ENCODE peak calls at places on chromosomes 12 and 14, in eight cellular contexts. W is RWPE1, B is fibroblast of mammary gland, A is progenitor cell of endocrine pancreas, Y is body of pancreas, Z is NB4, U is heart left ventricle, J is pancreas. M is an unnamed sample.

GRCh38 chr12:120094485-120094884 is 22.1 kb downstream of the RAB35 start:
- DNase-seq in W (no peak), B (no peak), A (no peak), Y (no peak), Z (no peak), U (no peak), J (no peak), M (no peak)

GRCh38 chr14:54497224-54497623 is 8.4 kb upstream of the GMFB start:
- DNase-seq in W (no peak), B (no peak), A (no peak), Y (no peak), Z (no peak), U (no peak), J (no peak), M (no peak)

GRCh38 chr12:64064706-64065105 is 157.4 kb downstream of the KICS2 start:
- DNase-seq in W (no peak), B (no peak), A (no peak), Y (no peak), Z (no peak), U (no peak), J (no peak), M (no peak)

GRCh38 chr14:73342670-73343069 is 105.4 kb downstream of the PAPLN start:
- DNase-seq in W (no peak), B (no peak), A (no peak), Y (no peak), Z (no peak), U (no peak), J (no peak), M (no peak)

GRCh38 chr14:23816371-23816770 is 137.2 kb upstream of the DHRS4 start:
- DNase-seq in W (no peak), B (no peak), A (no peak), Y (no peak), Z (no peak), U (no peak), J (no peak), M (no peak)

GRCh38 chr12:3377056-3377455 is 113.9 kb upstream of the PRMT8 start:
- DNase-seq in W (no peak), B (no peak), A (no peak), Y (no peak), Z (no peak), U (no peak), J (no peak), M (no peak)

GRCh38 chr12:75428767-75429166 is 37.9 kb downstream of the GLIPR1L2 start:
- DNase-seq in W (no peak), B (no peak), A (no peak), Y (no peak), Z (no peak), U (no peak), J (no peak), M (no peak)

GRCh38 chr14:53519137-53519536 is 366.0 kb upstream of the DDHD1 start:
- DNase-seq in W (no peak), B (peak), A (no peak), Y (no peak), Z (no peak), U (no peak), J (no peak), M (no peak)

GRCh38 chr12:8033153-8034044 is 883 bp downstream of the FOXJ2 start:
- DNase-seq in W (peak), B (peak), A (no peak), Y (peak), Z (peak), U (peak), J (peak), M (peak)

GRCh38 chr14:46651526-46652144 is at the start of gene RPL10L:
- DNase-seq in W (no peak), B (no peak), A (no peak), Y (no peak), Z (peak), U (no peak), J (peak), M (no peak)

GRCh38 chr12:69880566-69880965 is 55.5 kb downstream of the MYRFL start:
- DNase-seq in W (no peak), B (peak), A (no peak), Y (no peak), Z (peak), U (no peak), J (no peak), M (no peak)

GRCh38 chr12:2168808-2169207 is 116.0 kb downstream of the CACNA1C start:
- DNase-seq in W (peak), B (peak), A (no peak), Y (peak), Z (no peak), U (no peak), J (no peak), M (peak)

GRCh38 chr12:71392521-71393145 is 47.0 kb upstream of the LGR5 start:
- DNase-seq in W (peak), B (peak), A (no peak), Y (peak), Z (peak), U (no peak), J (no peak), M (peak)

GRCh38 chr12:68374315-68374982 is 42.3 kb upstream of the MDM1 start:
- DNase-seq in W (peak), B (no peak), A (no peak), Y (no peak), Z (no peak), U (no peak), J (no peak), M (no peak)

GRCh38 chr14:100438678-100439592 is 115.8 kb downstream of the SLC25A47 start:
- DNase-seq in W (peak), B (peak), A (no peak), Y (no peak), Z (no peak), U (no peak), J (no peak), M (peak)

GRCh38 chr12:27688671-27689070 is 7.6 kb upstream of the REP15 start:
- DNase-seq in W (no peak), B (no peak), A (no peak), Y (no peak), Z (no peak), U (no peak), J (no peak), M (no peak)

GRCh38 chr12:116950628-116951325 is 40.0 kb downstream of the FBXW8 start:
- DNase-seq in W (no peak), B (no peak), A (no peak), Y (no peak), Z (no peak), U (no peak), J (no peak), M (no peak)

GRCh38 chr14:51293149-51293925 is 53.3 kb downstream of the TMX1 start:
- DNase-seq in W (no peak), B (peak), A (no peak), Y (peak), Z (no peak), U (peak), J (no peak), M (no peak)

GRCh38 chr12:50749459-50749882 is 14.4 kb upstream of the ATF1 start:
- DNase-seq in W (no peak), B (no peak), A (no peak), Y (no peak), Z (no peak), U (no peak), J (no peak), M (no peak)

GRCh38 chr12:57008113-57008687 is 1.9 kb upstream of the ZBTB39 start:
- DNase-seq in W (peak), B (peak), A (no peak), Y (no peak), Z (peak), U (no peak), J (no peak), M (peak)

GRCh38 chr14:68450391-68451120 is 342.3 kb downstream of the ZFP36L1 start:
- DNase-seq in W (no peak), B (no peak), A (no peak), Y (no peak), Z (no peak), U (no peak), J (no peak), M (no peak)

GRCh38 chr12:115257791-115258190 is 573.8 kb upstream of the TBX3 start:
- DNase-seq in W (peak), B (peak), A (no peak), Y (no peak), Z (no peak), U (no peak), J (no peak), M (no peak)

GRCh38 chr14:99982449-99983250 is 82.6 kb upstream of the EVL start:
- DNase-seq in W (peak), B (peak), A (peak), Y (peak), Z (peak), U (no peak), J (no peak), M (peak)

GRCh38 chr14:68033533-68033932 is 214.0 kb downstream of the RAD51B start:
- DNase-seq in W (no peak), B (no peak), A (no peak), Y (no peak), Z (no peak), U (no peak), J (no peak), M (no peak)

GRCh38 chr14:94180655-94181271 is 6.6 kb downstream of the PPP4R4 start:
- DNase-seq in W (peak), B (peak), A (no peak), Y (no peak), Z (peak), U (no peak), J (no peak), M (no peak)

GRCh38 chr12:120674172-120674571 is 12.8 kb upstream of the MLEC start:
- DNase-seq in W (no peak), B (no peak), A (no peak), Y (no peak), Z (no peak), U (no peak), J (no peak), M (no peak)

GRCh38 chr14:92596328-92596943 is 82.9 kb downstream of the RIN3 start:
- DNase-seq in W (no peak), B (no peak), A (no peak), Y (no peak), Z (peak), U (no peak), J (no peak), M (no peak)
- TF ChIP-seq CTCF in W (no peak), B (peak), A (peak), Y (no peak), Z (peak), U (no peak), J (no peak), M (no peak)

DNA sequence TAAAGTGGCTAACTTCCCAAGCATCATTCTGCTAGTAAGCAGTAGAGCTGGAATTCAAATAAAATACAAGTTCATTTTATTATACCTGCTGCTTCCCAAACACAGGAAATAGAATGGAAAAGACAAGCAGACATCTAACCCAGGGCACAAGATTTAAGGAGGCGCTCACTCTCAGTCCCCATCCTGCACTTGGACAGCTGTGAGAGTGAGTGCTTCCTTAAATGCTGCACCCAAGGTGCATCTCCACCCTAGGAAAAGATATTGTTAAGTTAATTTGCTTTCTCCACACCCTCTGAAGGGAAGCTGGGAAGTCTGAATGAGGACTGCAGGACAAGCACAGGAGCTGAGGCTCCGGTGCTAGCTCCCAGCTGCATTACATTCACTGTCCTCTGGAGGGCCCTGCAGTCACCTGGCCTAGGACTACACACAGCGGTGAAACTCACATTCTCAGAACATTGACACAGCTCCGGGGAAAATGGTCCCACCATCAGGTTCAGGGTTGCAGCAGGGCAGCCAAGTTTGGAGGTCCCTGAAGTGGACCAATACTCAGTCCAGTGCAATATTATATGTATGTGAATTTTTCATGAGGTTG is 14.2 kb downstream of the HEBP1 start:
- DNase-seq in W (no peak), B (peak), A (no peak), Y (peak), Z (peak), U (no peak), J (no peak), M (peak)
- TF ChIP-seq CTCF in W (no peak), B (peak), A (peak), Y (peak), Z (peak), U (peak), J (peak), M (peak)

GRCh38 chr12:122406701-122407154 is 15.7 kb downstream of the CLIP1 start:
- DNase-seq in W (no peak), B (peak), A (no peak), Y (no peak), Z (no peak), U (no peak), J (no peak), M (no peak)
- TF ChIP-seq CTCF in W (no peak), B (no peak), A (no peak), Y (no peak), Z (no peak), U (no peak), J (no peak), M (no peak)

GRCh38 chr14:93049867-93050331 is 65.8 kb downstream of the ITPK1 start:
- DNase-seq in W (no peak), B (no peak), A (no peak), Y (peak), Z (no peak), U (peak), J (no peak), M (no peak)
- TF ChIP-seq CTCF in W (no peak), B (no peak), A (no peak), Y (no peak), Z (no peak), U (peak), J (no peak), M (no peak)

GRCh38 chr12:24268663-24269186 is 319.3 kb upstream of the SOX5 start:
- DNase-seq in W (no peak), B (no peak), A (no peak), Y (no peak), Z (no peak), U (no peak), J (no peak), M (no peak)
- TF ChIP-seq CTCF in W (no peak), B (no peak), A (peak), Y (no peak), Z (no peak), U (no peak), J (no peak), M (no peak)

DNA sequence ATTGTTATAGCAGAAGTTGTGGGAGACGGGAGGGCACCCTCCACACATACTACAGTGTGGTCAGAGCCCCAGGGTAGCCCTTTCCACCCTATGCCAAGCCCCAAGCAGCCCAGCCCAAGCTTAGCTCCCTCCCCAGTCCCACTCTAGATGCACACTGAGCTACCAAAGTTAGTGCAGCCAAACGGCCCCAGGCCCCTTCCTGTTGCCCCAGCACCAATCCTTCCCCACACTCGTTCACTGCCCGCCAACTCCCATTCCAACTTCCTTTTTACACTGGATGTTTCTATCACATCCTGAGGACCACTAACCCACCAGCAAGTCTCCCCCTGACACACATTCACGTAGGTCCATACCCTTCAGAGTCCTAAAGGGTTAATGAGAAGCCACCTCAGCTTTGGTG is 8.1 kb downstream of the NDRG2 start:
- DNase-seq in W (no peak), B (no peak), A (no peak), Y (no peak), Z (no peak), U (no peak), J (no peak), M (no peak)
- TF ChIP-seq CTCF in W (no peak), B (no peak), A (no peak), Y (no peak), Z (no peak), U (no peak), J (no peak), M (no peak)

GRCh38 chr12:9143929-9144328 is 28.2 kb upstream of the A2M start:
- DNase-seq in W (no peak), B (no peak), A (no peak), Y (no peak), Z (no peak), U (no peak), J (no peak), M (no peak)

GRCh38 chr12:9148926-9149325 is 33.2 kb upstream of the A2M start:
- DNase-seq in W (no peak), B (peak), A (no peak), Y (no peak), Z (no peak), U (no peak), J (no peak), M (no peak)

DNA sequence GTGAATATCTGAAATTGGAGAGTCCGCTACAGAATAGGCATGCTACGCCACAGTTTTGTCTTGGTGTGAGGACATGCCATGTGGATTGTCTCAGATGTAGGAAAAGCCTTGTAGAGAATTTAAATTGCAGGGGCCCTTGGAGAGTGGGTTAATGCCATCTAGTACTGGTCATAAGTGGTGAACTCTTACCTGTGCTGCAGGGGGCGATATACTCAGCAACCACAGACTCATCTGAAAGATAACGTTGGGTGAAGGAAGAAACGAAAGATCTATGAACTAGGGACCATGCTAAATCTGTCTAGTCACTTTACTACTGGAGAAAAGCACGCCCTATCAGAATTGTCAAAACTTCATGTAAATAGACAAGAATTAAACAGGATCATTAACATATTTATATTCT is 33.7 kb upstream of the A2M start:
- DNase-seq in W (no peak), B (no peak), A (no peak), Y (no peak), Z (no peak), U (no peak), J (no peak), M (no peak)
- TF ChIP-seq CTCF in W (no peak), B (no peak), A (peak), Y (no peak), Z (no peak), U (no peak), J (no peak), M (no peak)

GRCh38 chr12:24780969-24781368 is 167.9 kb downstream of the BCAT1 start:
- DNase-seq in W (peak), B (peak), A (no peak), Y (no peak), Z (peak), U (no peak), J (no peak), M (no peak)
- TF ChIP-seq CTCF in W (no peak), B (peak), A (peak), Y (no peak), Z (no peak), U (no peak), J (no peak), M (no peak)

GRCh38 chr14:76872796-76873432 is 46.7 kb downstream of the LRRC74A start:
- DNase-seq in W (peak), B (peak), A (peak), Y (peak), Z (peak), U (no peak), J (peak), M (peak)

GRCh38 chr14:76868453-76869170 is 42.4 kb downstream of the LRRC74A start:
- DNase-seq in W (no peak), B (no peak), A (no peak), Y (no peak), Z (no peak), U (no peak), J (no peak), M (no peak)

GRCh38 chr14:76866469-76866868 is 40.3 kb downstream of the LRRC74A start:
- DNase-seq in W (no peak), B (no peak), A (no peak), Y (no peak), Z (no peak), U (no peak), J (no peak), M (no peak)

GRCh38 chr14:76867536-76868452 is 41.6 kb downstream of the LRRC74A start:
- DNase-seq in W (no peak), B (no peak), A (no peak), Y (no peak), Z (peak), U (peak), J (no peak), M (no peak)

GRCh38 chr14:76870146-76870545 is 43.9 kb downstream of the LRRC74A start:
- DNase-seq in W (no peak), B (no peak), A (no peak), Y (peak), Z (peak), U (no peak), J (no peak), M (peak)
- TF ChIP-seq CTCF in W (peak), B (no peak), A (peak), Y (no peak), Z (peak), U (peak), J (no peak), M (peak)

M was measured in Calu3.